ENCODE peak calls at places on chromosomes 3 and 15, in four cellular contexts. W is right cardiac atrium, G is AG04450, H is MG63. B is an unnamed sample.

GRCh38 chr15:50543556-50543955 is 2.9 kb downstream of the USP50 start:
- DNase-seq in H (no peak), W (no peak), G (no peak), B (no peak)

GRCh38 chr15:45612790-45613415 is 21.9 kb upstream of the SQOR start:
- DNase-seq in W (no peak), H (peak; percentile 26), G (no peak), B (no peak)

GRCh38 chr3:27910456-27910855 is 188.3 kb upstream of the EOMES start:
- DNase-seq in G (no peak), H (no peak), W (no peak), B (no peak)

GRCh38 chr3:23762214-23763039 is 43.3 kb upstream of the UBE2E1 start:
- DNase-seq in H (no peak), G (no peak), W (no peak), B (no peak)

GRCh38 chr3:72657666-72658065 is 190.6 kb downstream of the SHQ1 start:
- DNase-seq in W (no peak), H (no peak), G (no peak), B (no peak)

GRCh38 chr3:40971191-40972168 is 227.8 kb upstream of the CTNNB1 start:
- DNase-seq in H (peak; percentile 71), W (peak; percentile 79), G (peak; percentile 65), B (peak; percentile 72)

GRCh38 chr15:41871175-41871905 is 22.5 kb downstream of the SPTBN5 start:
- DNase-seq in W (no peak), G (no peak), H (no peak), B (no peak)

GRCh38 chr15:28110416-28110975 is 11.4 kb upstream of the OCA2 start:
- DNase-seq in H (no peak), W (no peak), G (no peak), B (no peak)

GRCh38 chr15:89893027-89893426 is 767 bp downstream of the AP3S2 start:
- DNase-seq in G (no peak), W (no peak), H (no peak), B (no peak)

GRCh38 chr15:84099181-84099580 is 136.4 kb upstream of the GOLGA6L4 start:
- DNase-seq in H (no peak), W (peak; percentile 31), G (no peak), B (no peak)

GRCh38 chr3:190340071-190340470 is 17.8 kb upstream of the CLDN1 start:
- DNase-seq in W (no peak), G (no peak), H (no peak), B (no peak)

GRCh38 chr3:194348354-194348753 is 2.8 kb downstream of the CPN2 start:
- DNase-seq in W (no peak), G (no peak), H (no peak), B (no peak)

GRCh38 chr3:194622621-194623360 is 10.4 kb downstream of the TMEM44 start:
- DNase-seq in W (no peak), H (no peak), G (no peak), B (no peak)

GRCh38 chr15:65183847-65184159 is 1.3 kb downstream of the CLPX start:
- DNase-seq in G (no peak), H (no peak), W (no peak), B (no peak)

GRCh38 chr3:100900671-100901070 is 92.5 kb downstream of the ABI3BP start:
- DNase-seq in G (no peak), H (no peak), W (no peak), B (no peak)

GRCh38 chr3:28859897-28860296 is 421.0 kb upstream of the RBMS3 start:
- DNase-seq in W (no peak), G (no peak), H (no peak), B (no peak)

GRCh38 chr3:15681668-15682067 is 80.1 kb downstream of the BTD start:
- DNase-seq in W (no peak), G (no peak), H (no peak), B (no peak)

GRCh38 chr15:85094685-85095084 is 113.0 kb downstream of the PDE8A start:
- DNase-seq in G (peak; percentile 16), W (no peak), H (peak; percentile 5), B (no peak)

GRCh38 chr15:85479071-85479647 is 98.8 kb downstream of the AKAP13 start:
- DNase-seq in G (no peak), H (peak; percentile 23), W (no peak), B (no peak)

GRCh38 chr3:5093786-5094185 is 28.3 kb upstream of the ARL8B start:
- DNase-seq in G (no peak), H (no peak), W (no peak), B (no peak)

GRCh38 chr15:35505152-35505551 is 40.8 kb downstream of the DPH6 start:
- DNase-seq in W (no peak), H (no peak), G (no peak), B (no peak)

GRCh38 chr3:182508896-182509295 is 284.4 kb upstream of the ATP11B start:
- DNase-seq in W (no peak), G (no peak), H (no peak), B (no peak)

GRCh38 chr15:70200003-70200410 is 102.3 kb upstream of the TLE3 start:
- DNase-seq in W (no peak), G (no peak), H (no peak), B (no peak)

GRCh38 chr3:46578973-46579755 is 13.1 kb upstream of the LRRC2 start:
- DNase-seq in G (no peak), H (no peak), W (no peak), B (no peak)

GRCh38 chr3:143121240-143122088 is 1.9 kb downstream of the CHST2 start:
- DNase-seq in W (peak; percentile 54), H (peak; percentile 22), G (peak; percentile 20), B (no peak)

GRCh38 chr3:172560026-172560425 is 36.8 kb upstream of the TNFSF10 start:
- DNase-seq in H (no peak), G (no peak), W (no peak), B (no peak)

GRCh38 chr3:178669046-178669445 is 132.8 kb downstream of the KCNMB2 start:
- DNase-seq in H (no peak), W (no peak), G (no peak), B (no peak)

GRCh38 chr15:81308260-81308659 is 15.7 kb downstream of the STARD5 start:
- DNase-seq in H (peak; percentile 19), G (no peak), W (peak; percentile 33), B (no peak)

GRCh38 chr3:36763850-36764703 is at the start of gene DCLK3:
- DNase-seq in G (no peak), W (peak; percentile 19), H (peak; percentile 9), B (no peak)

GRCh38 chr3:108342829-108343478 is 46.6 kb downstream of the HHLA2 start:
- DNase-seq in H (no peak), G (no peak), W (no peak), B (no peak)

GRCh38 chr3:28940530-28940929 is 340.3 kb upstream of the RBMS3 start:
- DNase-seq in G (peak; percentile 78), W (no peak), H (peak; percentile 48), B (peak; percentile 59)

DNA sequence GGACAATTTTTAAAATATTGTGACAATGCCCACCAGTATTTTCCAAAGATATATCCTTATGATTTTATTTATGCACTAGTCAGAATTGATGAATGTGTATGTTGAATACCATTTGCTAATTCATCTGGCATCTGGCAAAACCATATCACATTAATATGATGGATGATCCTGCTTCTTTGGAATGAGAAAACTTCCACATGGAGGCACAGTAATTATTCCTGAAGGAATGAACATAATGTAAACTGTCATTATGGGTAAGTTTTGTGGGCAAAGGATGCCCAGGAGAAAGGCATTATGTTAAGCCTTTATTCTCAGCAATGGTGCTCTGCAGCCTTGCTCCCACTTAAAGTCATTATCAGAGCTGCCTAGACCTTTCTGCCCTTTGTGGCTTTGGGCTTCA is 113.0 kb upstream of the MME start:
- DNase-seq in W (no peak), G (no peak), H (no peak), B (no peak)
- H3K4me3 ChIP-seq in W (no peak overlapping the region), G (no peak overlapping the region), H (no peak overlapping the region), B (no peak overlapping the region)

GRCh38 chr15:49471733-49472132 is 48.7 kb downstream of the FGF7 start:
- DNase-seq in H (no peak), W (no peak), G (no peak), B (no peak)
- H3K4me3 ChIP-seq in H (no peak overlapping the region), W (no peak overlapping the region), G (no peak overlapping the region), B (no peak overlapping the region)

GRCh38 chr15:74857671-74858365 is 14.9 kb upstream of the ULK3 start:
- DNase-seq in W (no peak), G (no peak), H (no peak), B (no peak)
- H3K4me3 ChIP-seq in W (no peak overlapping the region), G (no peak overlapping the region), H (no peak overlapping the region), B (no peak overlapping the region)

GRCh38 chr15:100902436-100903190 is 16.5 kb upstream of the LRRK1 start:
- DNase-seq in G (peak; percentile 69), W (peak; percentile 78), H (peak; percentile 96), B (peak; percentile 85)
- H3K4me3 ChIP-seq in G (peak overlapping the region; percentile 31), W (peak overlapping the region; percentile 2), H (peak overlapping the region; percentile 3), B (peak overlapping the region; percentile 12)

GRCh38 chr3:118705827-118706226 is 328.8 kb downstream of the IGSF11 start:
- DNase-seq in H (no peak), G (no peak), W (no peak), B (no peak)
- H3K4me3 ChIP-seq in H (no peak overlapping the region), G (no peak overlapping the region), W (no peak overlapping the region), B (no peak overlapping the region)

GRCh38 chr3:101938262-101938847 is 89.0 kb downstream of the NFKBIZ start:
- DNase-seq in G (no peak), H (no peak), W (no peak), B (no peak)
- H3K4me3 ChIP-seq in G (no peak overlapping the region), H (no peak overlapping the region), W (no peak overlapping the region), B (no peak overlapping the region)

GRCh38 chr3:43998374-43998840 is 243.3 kb upstream of the TOPAZ1 start:
- DNase-seq in H (no peak), G (no peak), W (no peak), B (no peak)

GRCh38 chr3:43998841-43999805 is 242.6 kb upstream of the TOPAZ1 start:
- DNase-seq in W (no peak), G (no peak), H (peak; percentile 10), B (no peak)

GRCh38 chr3:43999920-44000319 is 241.8 kb upstream of the TOPAZ1 start:
- DNase-seq in H (no peak), G (no peak), W (no peak), B (no peak)

GRCh38 chr3:44000586-44000985 is 241.1 kb upstream of the TOPAZ1 start:
- DNase-seq in G (no peak), W (no peak), H (peak; percentile 25), B (peak; percentile 22)

GRCh38 chr3:44001072-44001471 is 240.6 kb upstream of the TOPAZ1 start:
- DNase-seq in H (no peak), W (no peak), G (no peak), B (no peak)
- H3K4me3 ChIP-seq in H (no peak overlapping the region), W (no peak overlapping the region), G (no peak overlapping the region), B (no peak overlapping the region)

B was measured in HFF-Myc.